ENCODE peak calls at places on chromosomes 12 and 14, in nine cellular contexts. U is CD8-positive, alpha-beta T cell; K is IMR-90; J is neural progenitor cell; G is PC-9; R is tibial artery; I is A549; A is mucosa of descending colon; B is fibroblast of lung. Y is an unnamed sample.

GRCh38 chr14:68291820-68292219 is 472.2 kb downstream of the RAD51B start:
- DNase-seq in U (no peak), R (no peak), A (no peak), J (no peak), G (peak; percentile 21), I (no peak), K (no peak), B (no peak), Y (no peak)

GRCh38 chr12:7091660-7092228 is 501 bp downstream of the C1R start:
- DNase-seq in B (no peak), G (no peak), K (no peak), J (no peak), A (no peak), I (no peak), U (no peak), R (no peak), Y (no peak)

GRCh38 chr12:132392389-132393244 is 63.2 kb upstream of the GALNT9 start:
- DNase-seq in I (no peak), R (peak; percentile 40), U (no peak), J (no peak), B (no peak), A (peak; percentile 26), K (no peak), G (no peak), Y (no peak)

GRCh38 chr14:50045039-50045711 is 71.2 kb downstream of the VCPKMT start:
- DNase-seq in J (no peak), G (peak; percentile 63), A (peak; percentile 96), K (peak; percentile 88), B (peak; percentile 84), R (peak; percentile 90), I (no peak), U (peak; percentile 72), Y (no peak)

GRCh38 chr12:103580026-103580425 is 7.0 kb upstream of the STAB2 start:
- DNase-seq in A (no peak), B (no peak), U (no peak), G (no peak), I (no peak), R (no peak), K (no peak), J (no peak), Y (no peak)

GRCh38 chr12:69007858-69008314 is 74.9 kb upstream of the CPM start:
- DNase-seq in U (no peak), I (no peak), B (no peak), A (no peak), J (peak; percentile 57), K (no peak), G (no peak), R (no peak), Y (no peak)

GRCh38 chr12:80625901-80626300 is 81.5 kb upstream of the MYF6 start:
- DNase-seq in U (no peak), J (no peak), K (no peak), I (no peak), R (no peak), G (no peak), A (no peak), B (no peak), Y (no peak)

GRCh38 chr12:115444336-115444735 is 760.4 kb upstream of the TBX3 start:
- DNase-seq in A (no peak), I (no peak), B (no peak), J (no peak), K (no peak), U (no peak), G (no peak), R (no peak), Y (no peak)

GRCh38 chr12:52007158-52007921 is 594 bp downstream of the TAMALIN start:
- DNase-seq in B (no peak), A (peak; percentile 81), G (no peak), U (peak; percentile 70), K (no peak), I (no peak), J (peak; percentile 47), R (no peak), Y (no peak)

GRCh38 chr12:114616081-114616480 is 67.9 kb downstream of the TBX3 start:
- DNase-seq in I (no peak), G (no peak), U (no peak), R (no peak), B (no peak), J (no peak), A (no peak), K (no peak), Y (no peak)

DNA sequence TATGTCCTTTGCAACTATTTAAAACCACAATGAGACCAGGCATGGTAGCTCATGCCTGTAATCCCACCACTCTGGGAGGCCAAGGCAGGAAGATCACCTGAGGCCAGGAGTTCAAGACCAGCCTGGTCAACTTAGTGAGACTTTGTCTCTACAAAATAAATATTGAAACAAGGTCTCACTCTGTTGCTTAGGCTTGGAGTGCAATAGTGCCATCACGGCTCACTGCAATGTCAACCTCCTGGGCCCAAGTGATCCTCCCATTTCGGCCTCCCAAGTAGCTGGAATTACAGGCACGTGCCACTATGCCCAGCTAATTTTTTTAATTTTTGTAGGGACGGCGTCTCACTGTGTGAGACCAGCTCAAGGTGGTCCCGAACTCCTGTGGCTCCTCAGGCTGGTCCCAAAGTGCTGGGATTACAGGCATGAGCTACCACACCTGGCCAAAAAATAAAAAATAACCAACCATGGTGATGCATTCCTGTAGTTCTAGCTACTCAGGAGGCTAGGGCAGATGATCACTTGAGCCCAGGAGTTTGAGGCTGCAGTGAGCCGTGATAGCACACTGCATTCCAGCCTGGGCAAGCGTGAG is 955 bp upstream of the FITM1 start:
- DNase-seq in A (no peak), G (no peak), B (no peak), K (no peak), U (no peak), J (no peak), I (no peak), R (peak; percentile 31), Y (no peak)
- H3K4me1 ChIP-seq in A (no peaks in the 10 kb centered on the region), G (no peaks in the 10 kb centered on the region), B (no peaks in the 10 kb centered on the region), K (no peaks in the 10 kb centered on the region), U (peaks cover 17% of the 10 kb centered on the region), J (no peaks in the 10 kb centered on the region), I (no peaks in the 10 kb centered on the region), R (no peaks in the 10 kb centered on the region), Y (no peaks in the 10 kb centered on the region)

DNA sequence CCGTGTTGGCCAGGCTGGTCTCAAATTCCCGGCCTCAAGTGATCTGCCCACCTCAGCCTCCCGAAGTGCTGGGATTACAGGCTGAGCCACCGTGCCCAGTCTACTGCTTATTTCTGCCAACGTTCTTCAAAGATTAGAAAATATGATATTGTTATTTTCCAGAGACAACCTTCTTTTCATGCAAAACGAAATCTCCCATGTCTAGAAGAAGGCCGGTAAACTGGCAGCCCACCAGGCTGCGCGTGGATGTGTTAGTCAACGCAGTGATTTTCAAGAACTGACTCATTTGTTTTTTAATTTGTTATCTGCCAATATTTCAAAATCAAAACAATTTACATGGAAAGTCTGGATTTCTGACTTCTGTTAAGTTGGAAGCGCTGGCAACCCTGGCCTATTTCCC is 169.6 kb downstream of the RIMBP2 start:
- DNase-seq in G (no peak), A (no peak), J (no peak), B (no peak), I (no peak), R (no peak), K (no peak), U (no peak), Y (no peak)
- H3K4me1 ChIP-seq in G (no peaks in the 10 kb centered on the region), A (no peaks in the 10 kb centered on the region), J (no peaks in the 10 kb centered on the region), B (no peaks in the 10 kb centered on the region), I (no peaks in the 10 kb centered on the region), R (no peaks in the 10 kb centered on the region), K (no peaks in the 10 kb centered on the region), U (no peaks in the 10 kb centered on the region), Y (no peaks in the 10 kb centered on the region)

GRCh38 chr14:34450542-34450915 is 11.5 kb downstream of the SPTSSA start:
- DNase-seq in K (no peak), I (no peak), A (no peak), G (no peak), J (no peak), U (no peak), B (no peak), R (no peak), Y (no peak)
- H3K4me1 ChIP-seq in K (peaks cover 2% of the 10 kb centered on the region), I (peaks cover 49% of the 10 kb centered on the region), A (peaks cover 17% of the 10 kb centered on the region), G (no peaks in the 10 kb centered on the region), J (no peaks in the 10 kb centered on the region), U (no peaks in the 10 kb centered on the region), B (no peaks in the 10 kb centered on the region), R (no peaks in the 10 kb centered on the region), Y (no peaks in the 10 kb centered on the region)

GRCh38 chr14:45135659-45136314 is at the start of gene FANCM:
- DNase-seq in B (peak; percentile 97), I (peak; percentile 89), U (peak; percentile 90), K (peak; percentile 98), A (peak; percentile 84), R (peak; percentile 96), G (peak; percentile 86), J (peak; percentile 97), Y (peak; percentile 92)

GRCh38 chr14:45134051-45134958 is at the start of gene FKBP3:
- DNase-seq in K (peak; percentile 99), A (peak; percentile 96), I (peak; percentile 97), U (peak; percentile 98), R (peak; percentile 98), G (peak; percentile 91), J (peak; percentile 100), B (peak; percentile 99), Y (peak; percentile 89)

GRCh38 chr14:45140661-45141187 is 5.0 kb downstream of the FANCM start:
- DNase-seq in G (no peak), U (no peak), K (no peak), I (no peak), R (no peak), J (no peak), A (no peak), B (no peak), Y (no peak)

GRCh38 chr14:45133683-45134050 is 614 bp downstream of the FKBP3 start:
- DNase-seq in U (no peak), R (no peak), K (no peak), J (no peak), G (no peak), I (no peak), A (no peak), B (no peak), Y (no peak)

DNA sequence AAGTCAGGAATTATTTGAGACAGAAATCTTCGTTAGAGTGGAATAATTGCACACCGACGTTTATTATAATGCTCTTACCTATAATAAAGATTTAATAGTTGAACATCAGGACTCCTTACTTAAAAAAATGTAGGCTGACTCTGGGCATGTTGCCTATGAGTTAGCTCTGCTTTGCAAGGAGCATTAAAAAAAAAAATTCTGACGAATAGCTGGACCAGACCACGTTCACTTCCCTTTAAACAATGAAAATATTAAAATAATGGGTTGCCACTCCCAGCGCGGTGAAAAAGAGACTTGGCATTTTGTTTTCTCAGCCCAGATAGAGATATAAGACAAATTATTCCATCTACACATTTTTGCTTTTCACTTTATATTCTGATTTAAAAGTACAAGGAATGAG is 549 bp upstream of the FANCM start:
- DNase-seq in B (peak; percentile 57), J (peak; percentile 10), I (no peak), R (no peak), K (peak; percentile 43), U (no peak), G (no peak), A (no peak), Y (no peak)
- H3K4me1 ChIP-seq in B (no peaks in the 10 kb centered on the region), J (peaks cover 38% of the 10 kb centered on the region), I (peaks cover 20% of the 10 kb centered on the region), R (peaks cover 6% of the 10 kb centered on the region), K (no peaks in the 10 kb centered on the region), U (peaks cover 31% of the 10 kb centered on the region), G (peaks cover 27% of the 10 kb centered on the region), A (peaks cover 13% of the 10 kb centered on the region), Y (peaks cover 4% of the 10 kb centered on the region)

Y was measured in Panc1.